ENCODE peak calls at places on chromosomes 13 and 19, in seven cellular contexts. K is prostate gland; L is neural progenitor cell; X is CD8-positive, alpha-beta T cell; E is heart right ventricle; H is thyroid gland; Z is uterus. Y is an unnamed sample.

GRCh38 chr19:14375055-14375581 is 6.1 kb upstream of the ADGRE5 start:
- DNase-seq in H (no peak), X (peak; percentile 69), E (peak; percentile 52), L (no peak), K (no peak), Z (peak; percentile 56), Y (no peak)

GRCh38 chr19:43798546-43799409 is 3.5 kb downstream of the LYPD5 start:
- DNase-seq in E (no peak), H (peak; percentile 52), X (peak; percentile 39), Z (no peak), L (peak; percentile 66), K (peak; percentile 74), Y (peak; percentile 27)

GRCh38 chr19:17078038-17078919 is 2.7 kb downstream of the MYO9B start:
- DNase-seq in L (no peak), K (no peak), H (no peak), Z (no peak), E (no peak), X (no peak), Y (no peak)

GRCh38 chr13:70714993-70715392 is 606.7 kb upstream of the KLHL1 start:
- DNase-seq in K (no peak), X (no peak), Z (no peak), L (no peak), E (no peak), H (no peak), Y (no peak)

GRCh38 chr13:40317980-40318327 is 348.5 kb downstream of the FOXO1 start:
- DNase-seq in H (no peak), Z (no peak), L (no peak), K (no peak), E (no peak), X (no peak), Y (no peak)

GRCh38 chr13:71759506-71760225 is 107.3 kb downstream of the DACH1 start:
- DNase-seq in X (no peak), K (no peak), Z (no peak), L (peak; percentile 58), H (no peak), E (no peak), Y (no peak)

GRCh38 chr13:90591927-90592268 is 755.6 kb upstream of the MIR17HG start:
- DNase-seq in K (no peak), X (no peak), Z (no peak), L (no peak), E (no peak), H (no peak), Y (no peak)

GRCh38 chr19:40190891-40191835 is at the start of gene MAP3K10:
- DNase-seq in E (peak; percentile 77), H (peak; percentile 59), L (peak; percentile 89), K (peak; percentile 51), X (peak; percentile 58), Z (peak; percentile 68), Y (peak; percentile 76)

GRCh38 chr13:50130686-50131051 is 115.4 kb downstream of the KCNRG start:
- DNase-seq in E (peak; percentile 36), Z (no peak), L (peak; percentile 69), X (no peak), H (no peak), K (no peak), Y (peak; percentile 36)

GRCh38 chr13:113491982-113492381 is 1.5 kb upstream of the DCUN1D2 start:
- DNase-seq in E (no peak), X (no peak), H (no peak), K (no peak), Z (no peak), L (no peak), Y (no peak)

GRCh38 chr13:113491418-113491883 is 940 bp upstream of the DCUN1D2 start:
- DNase-seq in E (peak; percentile 40), Z (no peak), X (no peak), K (no peak), L (peak; percentile 49), H (no peak), Y (peak; percentile 76)

GRCh38 chr13:113495494-113496251 is 5.2 kb upstream of the DCUN1D2 start:
- DNase-seq in Z (no peak), X (no peak), E (no peak), H (no peak), K (no peak), L (peak; percentile 55), Y (no peak)

GRCh38 chr13:113490496-113491417 is at the start of gene DCUN1D2:
- DNase-seq in K (peak; percentile 92), E (peak; percentile 94), Z (peak; percentile 93), H (peak; percentile 85), X (peak; percentile 68), L (peak; percentile 94), Y (peak; percentile 95)

GRCh38 chr13:113493315-113493951 is 2.9 kb upstream of the DCUN1D2 start:
- DNase-seq in L (no peak), H (no peak), Z (no peak), E (no peak), X (no peak), K (peak; percentile 55), Y (no peak)
- H3K27ac ChIP-seq in L (no peak overlapping the region), H (no peak overlapping the region), Z (peak overlapping the region; percentile 49), E (peak overlapping the region; percentile 37), X (no peak overlapping the region), K (peak overlapping the region; percentile 38), Y (peak overlapping the region; percentile 52)

GRCh38 chr19:55667511-55667910 is 7.5 kb upstream of the EPN1 start:
- DNase-seq in L (no peak), K (no peak), H (no peak), X (no peak), E (no peak), Z (no peak), Y (no peak)

GRCh38 chr19:55668603-55669348 is 6.2 kb upstream of the EPN1 start:
- DNase-seq in E (no peak), H (no peak), K (no peak), X (no peak), Z (no peak), L (no peak), Y (no peak)

GRCh38 chr19:55666343-55667005 is 8.6 kb upstream of the EPN1 start:
- DNase-seq in X (no peak), H (no peak), L (no peak), E (no peak), K (no peak), Z (no peak), Y (no peak)

GRCh38 chr19:55667958-55668357 is 7.1 kb upstream of the EPN1 start:
- DNase-seq in K (no peak), X (no peak), Z (no peak), L (no peak), H (no peak), E (no peak), Y (no peak)

GRCh38 chr19:55667006-55667381 is 8.0 kb upstream of the EPN1 start:
- DNase-seq in H (no peak), Z (no peak), L (no peak), K (no peak), E (no peak), X (no peak), Y (no peak)
- H3K27ac ChIP-seq in H (no peak overlapping the region), Z (no peak overlapping the region), L (no peak overlapping the region), K (no peak overlapping the region), E (no peak overlapping the region), X (no peak overlapping the region), Y (no peak overlapping the region)

GRCh38 chr19:50949792-50950320 is 3.0 kb downstream of the KLK5 start:
- DNase-seq in H (no peak), E (no peak), X (no peak), Z (no peak), L (no peak), K (no peak), Y (no peak)
- H3K27ac ChIP-seq in H (no peak overlapping the region), E (no peak overlapping the region), X (no peak overlapping the region), Z (no peak overlapping the region), L (no peak overlapping the region), K (no peak overlapping the region), Y (no peak overlapping the region)

DNA sequence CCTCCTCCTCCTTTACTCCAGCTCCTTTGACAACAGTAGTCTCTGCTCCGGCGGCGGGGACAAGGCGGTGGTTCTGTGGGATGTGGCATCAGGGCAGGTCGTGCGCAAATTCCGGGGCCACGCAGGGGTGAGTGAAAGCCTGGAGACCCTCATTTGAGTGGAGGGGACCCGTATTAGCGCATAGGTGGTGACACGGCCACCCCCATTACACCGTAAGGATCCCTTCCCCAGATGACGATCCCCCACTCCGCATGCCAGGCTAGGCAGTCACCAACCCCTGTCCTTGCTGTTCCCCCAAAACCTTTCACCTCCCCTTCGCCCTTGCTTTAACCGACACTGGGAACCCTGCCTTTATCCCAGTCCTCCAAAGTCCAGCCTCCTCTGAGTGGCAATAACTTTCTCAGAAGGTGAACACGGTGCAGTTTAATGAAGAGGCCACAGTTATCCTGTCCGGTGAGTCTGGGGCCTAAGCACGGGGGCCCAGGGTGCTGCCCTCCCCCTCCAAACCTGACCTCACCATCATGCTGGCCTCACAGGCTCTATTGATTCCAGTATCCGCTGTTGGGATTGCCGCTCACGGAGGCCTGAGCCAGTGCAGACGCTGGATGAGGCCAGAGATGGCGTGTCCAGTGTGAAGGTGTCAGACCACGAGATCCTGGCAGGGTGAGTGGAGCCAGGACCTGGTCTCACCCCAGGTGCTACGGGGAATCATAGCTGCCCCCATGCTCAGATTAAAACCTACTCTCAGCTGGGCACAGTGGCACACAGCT is 3.7 kb downstream of the WDR83 start:
- DNase-seq in H (no peak), L (no peak), K (no peak), Z (no peak), X (no peak), E (no peak), Y (no peak)
- H3K27ac ChIP-seq in H (no peak overlapping the region), L (no peak overlapping the region), K (peak overlapping the region; percentile 97), Z (peak overlapping the region; percentile 95), X (peak overlapping the region; percentile 97), E (peak overlapping the region; percentile 94), Y (peak overlapping the region; percentile 94)

DNA sequence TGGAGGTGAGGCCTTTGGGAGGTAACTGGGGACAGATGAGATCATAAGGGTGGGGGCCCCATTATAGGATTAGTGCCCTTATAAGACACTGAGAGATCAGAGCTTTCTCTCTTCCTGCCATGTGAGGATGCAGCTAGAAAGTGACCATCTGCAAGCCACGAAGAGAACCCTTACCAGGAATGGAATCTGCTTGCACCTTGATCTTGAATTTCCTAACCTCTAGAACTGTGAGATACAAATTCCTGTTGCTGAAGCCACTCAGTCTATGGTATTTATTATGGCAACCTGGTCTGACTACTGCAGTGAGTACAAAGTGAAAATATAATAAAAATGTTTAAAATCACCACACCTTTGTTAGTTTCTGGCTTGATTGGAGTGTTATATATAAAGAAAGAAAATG is 388.0 kb downstream of the LMO7 start:
- DNase-seq in H (no peak), Z (no peak), E (no peak), X (no peak), K (no peak), L (no peak), Y (no peak)
- H3K27ac ChIP-seq in H (no peak overlapping the region), Z (no peak overlapping the region), E (no peak overlapping the region), X (no peak overlapping the region), K (no peak overlapping the region), L (no peak overlapping the region), Y (no peak overlapping the region)

Y was measured in adrenal gland.